ENCODE peak calls at places on chromosomes 2 and 18, in ten cellular contexts. H is HCT116; V is CD4-positive, alpha-beta T cell; A is KG1; U is non-pigmented ciliary epithelial cell; J is EL; Q is astrocyte of the spinal cord; C is sciatic nerve; Y is nephron progenitor cell; E is Calu3. M is an unnamed sample.

GRCh38 chr2:197705912-197706838 is 1.0 kb downstream of the MARS2 start:
- DNase-seq in H (no peak), V (peak; percentile 11), A (no peak), U (no peak), J (peak; percentile 53), Q (no peak), C (no peak), Y (peak; percentile 8), E (peak; percentile 10), M (no peak)

GRCh38 chr2:27885246-27885645 is 4.9 kb downstream of the RBKS start:
- DNase-seq in H (no peak), V (no peak), A (no peak), U (no peak), J (peak; percentile 44), Q (peak; percentile 16), C (no peak), Y (no peak), E (no peak), M (no peak)

GRCh38 chr2:174836345-174836999 is 72.2 kb upstream of the CHRNA1 start:
- DNase-seq in H (no peak), V (no peak), A (no peak), U (peak; percentile 94), J (peak; percentile 97), Q (peak; percentile 95), C (no peak), Y (no peak), E (no peak), M (peak; percentile 98)

GRCh38 chr2:77552956-77553355 is 30.8 kb upstream of the LRRTM4 start:
- DNase-seq in H (no peak), V (no peak), A (no peak), U (peak; percentile 41), J (no peak), Q (peak; percentile 4), C (no peak), Y (peak; percentile 40), E (no peak), M (no peak)

GRCh38 chr2:75595541-75596395 is 35.0 kb upstream of the EVA1A start:
- DNase-seq in H (no peak), V (no peak), A (no peak), U (no peak), J (peak; percentile 94), Q (peak; percentile 93), C (no peak), Y (no peak), E (no peak), M (peak; percentile 62)

GRCh38 chr2:97870396-97870843 is 125.3 kb downstream of the TMEM131 start:
- DNase-seq in H (peak; percentile 79), V (no peak), A (peak; percentile 43), U (peak; percentile 63), J (peak; percentile 93), Q (peak; percentile 92), C (no peak), Y (no peak), E (peak; percentile 52), M (peak; percentile 76)

GRCh38 chr2:119158563-119159347 is at the start of gene C1QL2:
- DNase-seq in H (no peak), V (no peak), A (no peak), U (no peak), J (no peak), Q (no peak), C (no peak), Y (peak; percentile 71), E (no peak), M (no peak)

GRCh38 chr18:59498687-59499086 is 139.6 kb upstream of the LMAN1 start:
- DNase-seq in H (no peak), V (no peak), A (no peak), U (no peak), J (no peak), Q (no peak), C (no peak), Y (no peak), E (no peak), M (no peak)

GRCh38 chr18:74375999-74376398 is 60.4 kb downstream of the C18orf63 start:
- DNase-seq in H (no peak), V (no peak), A (no peak), U (no peak), J (peak; percentile 18), Q (no peak), C (no peak), Y (no peak), E (peak; percentile 46), M (no peak)

GRCh38 chr2:142300517-142300916 is 169.7 kb upstream of the LRP1B start:
- DNase-seq in H (no peak), V (no peak), A (no peak), U (no peak), J (no peak), Q (no peak), C (no peak), Y (no peak), E (no peak), M (no peak)

GRCh38 chr2:145379934-145380333 is 860.0 kb upstream of the ZEB2 start:
- DNase-seq in H (no peak), V (no peak), A (no peak), U (no peak), J (peak; percentile 30), Q (no peak), C (no peak), Y (no peak), E (no peak), M (peak; percentile 7)

GRCh38 chr2:33391582-33392255 is 84.7 kb upstream of the RASGRP3 start:
- DNase-seq in H (no peak), V (no peak), A (no peak), U (no peak), J (no peak), Q (no peak), C (no peak), Y (no peak), E (no peak), M (no peak)

GRCh38 chr18:55093295-55093694 is 134.0 kb upstream of the CCDC68 start:
- DNase-seq in H (no peak), V (no peak), A (no peak), U (no peak), J (no peak), Q (no peak), C (no peak), Y (no peak), E (no peak), M (no peak)

GRCh38 chr2:105521176-105521575 is 122.3 kb upstream of the FHL2 start:
- DNase-seq in H (no peak), V (no peak), A (no peak), U (no peak), J (peak; percentile 32), Q (peak; percentile 44), C (no peak), Y (no peak), E (no peak), M (no peak)

GRCh38 chr2:201707753-201708152 is 9.3 kb upstream of the MPP4 start:
- DNase-seq in H (no peak), V (no peak), A (no peak), U (no peak), J (peak; percentile 63), Q (peak; percentile 74), C (no peak), Y (no peak), E (no peak), M (peak; percentile 25)

GRCh38 chr18:46435031-46435430 is 222.0 kb downstream of the LOXHD1 start:
- DNase-seq in H (no peak), V (no peak), A (no peak), U (no peak), J (no peak), Q (no peak), C (no peak), Y (no peak), E (no peak), M (no peak)

GRCh38 chr2:7428444-7429204 is 511.4 kb downstream of the RNF144A start:
- DNase-seq in H (no peak), V (no peak), A (no peak), U (no peak), J (no peak), Q (no peak), C (no peak), Y (no peak), E (no peak), M (no peak)

GRCh38 chr2:170177950-170178781 is at the start of gene MYO3B:
- DNase-seq in H (no peak), V (no peak), A (no peak), U (peak; percentile 31), J (peak; percentile 38), Q (peak; percentile 69), C (no peak), Y (no peak), E (no peak), M (peak; percentile 31)

GRCh38 chr18:22703883-22704626 is 229.1 kb upstream of the RBBP8 start:
- DNase-seq in H (peak; percentile 52), V (no peak), A (no peak), U (no peak), J (peak; percentile 71), Q (peak; percentile 60), C (no peak), Y (peak; percentile 18), E (peak; percentile 43), M (no peak)

GRCh38 chr18:48590678-48591077 is 51.8 kb downstream of the CTIF start:
- DNase-seq in H (peak; percentile 2), V (no peak), A (no peak), U (peak; percentile 79), J (peak; percentile 94), Q (peak; percentile 92), C (no peak), Y (no peak), E (no peak), M (peak; percentile 64)

GRCh38 chr2:77521931-77522470 is at the start of gene LRRTM4:
- DNase-seq in H (no peak), V (no peak), A (no peak), U (no peak), J (no peak), Q (peak; percentile 1), C (no peak), Y (peak; percentile 6), E (no peak), M (no peak)

GRCh38 chr2:47069628-47070154 is 85.4 kb downstream of the STPG4 start:
- DNase-seq in H (peak; percentile 82), V (no peak), A (no peak), U (no peak), J (peak; percentile 92), Q (peak; percentile 59), C (no peak), Y (peak; percentile 42), E (peak; percentile 90), M (no peak)

GRCh38 chr2:65031341-65032015 is 24.7 kb upstream of the CEP68 start:
- DNase-seq in H (no peak), V (no peak), A (no peak), U (no peak), J (no peak), Q (no peak), C (no peak), Y (no peak), E (peak; percentile 2), M (no peak)

GRCh38 chr2:215436705-215437570 is 1.1 kb upstream of the FN1 start:
- DNase-seq in H (no peak), V (no peak), A (no peak), U (no peak), J (peak; percentile 36), Q (peak; percentile 63), C (no peak), Y (peak; percentile 42), E (peak; percentile 12), M (no peak)

GRCh38 chr2:85215074-85216050 is 82.2 kb downstream of the TCF7L1 start:
- DNase-seq in H (no peak), V (no peak), A (no peak), U (peak; percentile 24), J (peak; percentile 57), Q (peak; percentile 95), C (no peak), Y (peak; percentile 69), E (no peak), M (peak; percentile 67)